ENCODE peak calls at places on chromosomes 2 and 18, in six cellular contexts. Q is progenitor cell of endocrine pancreas, T is GM12865, W is lower leg skin, Z is mesothelial cell of epicardium, M is stomach. G is an unnamed sample.

GRCh38 chr2:170820647-170821630 is 4.3 kb downstream of the GAD1 start:
- DNase-seq in Q (no peak), T (peak; percentile 73), W (no peak), Z (no peak), M (no peak), G (no peak)

GRCh38 chr2:149409506-149409905 is 79.1 kb downstream of the LYPD6 start:
- DNase-seq in Q (no peak), T (no peak), W (no peak), Z (no peak), M (no peak), G (no peak)

GRCh38 chr18:54125429-54125828 is 99.0 kb downstream of the MBD2 start:
- DNase-seq in Q (no peak), T (no peak), W (no peak), Z (no peak), M (no peak), G (no peak)

GRCh38 chr2:175282300-175282699 is 100.8 kb upstream of the ATP5MC3 start:
- DNase-seq in Q (no peak), T (peak; percentile 20), W (no peak), Z (no peak), M (no peak), G (no peak)

GRCh38 chr2:43989549-43989948 is 6.2 kb downstream of the LRPPRC start:
- DNase-seq in Q (no peak), T (no peak), W (no peak), Z (no peak), M (no peak), G (no peak)

GRCh38 chr18:79497638-79498081 is 101.9 kb downstream of the NFATC1 start:
- DNase-seq in Q (no peak), T (no peak), W (no peak), Z (no peak), M (no peak), G (no peak)

GRCh38 chr2:217223222-217223930 is 363.5 kb upstream of the TNP1 start:
- DNase-seq in Q (no peak), T (peak; percentile 92), W (no peak), Z (no peak), M (no peak), G (no peak)

GRCh38 chr2:222848862-222849261 is 12.0 kb upstream of the ACSL3 start:
- DNase-seq in Q (no peak), T (no peak), W (no peak), Z (no peak), M (no peak), G (no peak)

GRCh38 chr2:209496586-209496982 is 72.7 kb downstream of the MAP2 start:
- DNase-seq in Q (no peak), T (no peak), W (no peak), Z (no peak), M (no peak), G (no peak)

GRCh38 chr2:75503048-75503607 is 57.6 kb downstream of the EVA1A start:
- DNase-seq in Q (no peak), T (no peak), W (no peak), Z (no peak), M (no peak), G (no peak)

GRCh38 chr18:7618821-7619410 is 51.8 kb downstream of the PTPRM start:
- DNase-seq in Q (no peak), T (no peak), W (no peak), Z (no peak), M (no peak), G (no peak)

GRCh38 chr18:5538541-5538940 is 5.3 kb downstream of the EPB41L3 start:
- DNase-seq in Q (no peak), T (no peak), W (no peak), Z (no peak), M (no peak), G (no peak)
- TF ChIP-seq CTCF in Q (no peak), T (no peak), W (no peak), Z (no peak), M (no peak), G (no peak)

DNA sequence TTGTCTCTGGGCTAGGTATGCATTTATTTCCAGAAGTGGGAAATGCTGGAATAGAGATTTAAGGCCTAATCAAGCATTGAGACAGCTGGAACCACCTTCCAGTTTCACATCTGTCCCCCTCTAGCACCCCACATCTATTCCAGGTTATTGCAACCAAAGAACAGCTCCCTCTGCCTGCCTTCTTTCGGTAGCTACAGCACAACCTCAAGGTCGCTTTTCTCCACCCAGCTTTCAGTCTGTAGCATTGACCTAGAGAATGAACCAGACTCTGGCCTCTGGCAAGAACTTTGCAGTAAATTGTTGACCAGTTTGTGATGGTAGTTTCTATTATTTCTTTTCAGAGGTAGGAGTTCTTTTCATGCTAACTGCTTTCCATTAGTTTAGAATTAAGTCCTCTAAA is 484.2 kb downstream of the DLGAP1 start:
- DNase-seq in Q (no peak), T (no peak), W (no peak), Z (no peak), M (no peak), G (no peak)
- TF ChIP-seq CTCF in Q (peak; percentile 24), T (no peak), W (no peak), Z (no peak), M (no peak), G (no peak)

GRCh38 chr18:36419913-36420531 is 122.5 kb downstream of the FHOD3 start:
- DNase-seq in Q (no peak), T (peak; percentile 79), W (no peak), Z (no peak), M (no peak), G (no peak)
- TF ChIP-seq CTCF in Q (no peak), T (peak; percentile 39), W (no peak), Z (no peak), M (no peak), G (no peak)

DNA sequence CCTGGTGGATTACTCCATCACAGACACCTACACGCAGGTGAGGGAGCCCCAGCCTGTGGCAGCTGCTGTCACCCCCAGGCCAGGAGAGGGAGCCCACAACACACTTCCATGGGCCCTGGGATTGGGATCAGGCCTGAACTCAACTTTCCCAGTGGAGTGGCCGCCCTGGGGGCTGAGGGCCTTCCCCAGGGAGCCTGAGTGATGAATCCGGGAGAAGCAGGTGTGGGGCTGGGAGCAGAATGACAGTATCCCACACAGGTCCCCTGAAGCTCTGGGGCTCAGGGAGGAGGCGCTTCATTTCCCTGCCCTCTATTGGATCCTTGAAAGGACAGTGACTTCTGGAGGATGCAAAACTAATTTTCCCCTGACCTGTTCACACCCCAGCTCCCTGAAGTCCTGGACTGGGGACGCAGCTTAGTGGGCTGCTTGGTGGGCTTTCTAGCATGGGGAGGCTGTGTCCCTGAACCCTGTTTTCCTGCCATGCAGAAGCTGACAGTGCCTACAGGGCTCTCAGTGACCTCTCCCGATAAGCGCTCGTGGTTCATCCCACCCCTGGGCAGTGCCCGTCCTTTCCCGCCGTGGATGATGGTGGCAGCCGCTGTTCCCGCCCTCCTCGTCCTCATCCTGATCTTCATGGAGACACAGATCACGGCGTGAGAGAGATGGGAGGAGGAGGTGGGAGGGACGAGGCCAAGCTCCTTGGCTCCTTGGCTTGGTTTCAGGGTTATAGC is 11.0 kb downstream of the SLC4A3 start:
- DNase-seq in Q (no peak), T (no peak), W (no peak), Z (no peak), M (no peak), G (no peak)
- TF ChIP-seq CTCF in Q (no peak), T (no peak), W (no peak), Z (no peak), M (no peak), G (peak; percentile 38)